ENCODE peak calls at places on chromosomes 12 and 14, in eight cellular contexts. One of them, this sample, is unnamed.

GRCh38 chr14:104592785-104593184 is 11.8 kb downstream of the TMEM179 start:
- DNase-seq in heart right ventricle: peak; percentile 10
- DNase-seq in neural progenitor cell: no peak
- DNase-seq in CD8-positive, alpha-beta T cell: no peak
- DNase-seq in neuronal stem cell: no peak
- DNase-seq in mammary epithelial cell: no peak
- DNase-seq in psoas muscle: peak; percentile 5
- DNase-seq in esophagus squamous epithelium: no peak
- DNase-seq in this sample: no peak

GRCh38 chr14:99381688-99382060 is 99.0 kb downstream of the SETD3 start:
- DNase-seq in heart right ventricle: no peak
- DNase-seq in neural progenitor cell: no peak
- DNase-seq in CD8-positive, alpha-beta T cell: no peak
- DNase-seq in neuronal stem cell: no peak
- DNase-seq in mammary epithelial cell: no peak
- DNase-seq in psoas muscle: no peak
- DNase-seq in esophagus squamous epithelium: no peak
- DNase-seq in this sample: no peak

GRCh38 chr12:98973395-98973794 is 328.3 kb downstream of the APAF1 start:
- DNase-seq in heart right ventricle: no peak
- DNase-seq in neural progenitor cell: no peak
- DNase-seq in CD8-positive, alpha-beta T cell: no peak
- DNase-seq in neuronal stem cell: no peak
- DNase-seq in mammary epithelial cell: peak; percentile 73
- DNase-seq in psoas muscle: no peak
- DNase-seq in esophagus squamous epithelium: no peak
- DNase-seq in this sample: no peak

GRCh38 chr14:103074699-103075341 is 9.2 kb upstream of the LBHD2 start:
- DNase-seq in heart right ventricle: peak; percentile 81
- DNase-seq in neural progenitor cell: no peak
- DNase-seq in CD8-positive, alpha-beta T cell: no peak
- DNase-seq in neuronal stem cell: no peak
- DNase-seq in mammary epithelial cell: no peak
- DNase-seq in psoas muscle: peak; percentile 84
- DNase-seq in esophagus squamous epithelium: no peak
- DNase-seq in this sample: no peak

GRCh38 chr14:30621354-30621953 is 665 bp upstream of the SCFD1 start:
- DNase-seq in heart right ventricle: no peak
- DNase-seq in neural progenitor cell: peak; percentile 7
- DNase-seq in CD8-positive, alpha-beta T cell: peak; percentile 13
- DNase-seq in neuronal stem cell: peak; percentile 1
- DNase-seq in mammary epithelial cell: peak; percentile 22
- DNase-seq in psoas muscle: no peak
- DNase-seq in esophagus squamous epithelium: peak; percentile 4
- DNase-seq in this sample: peak; percentile 10

GRCh38 chr12:88035907-88036289 is 6.7 kb upstream of the C12orf50 start:
- DNase-seq in heart right ventricle: no peak
- DNase-seq in neural progenitor cell: no peak
- DNase-seq in CD8-positive, alpha-beta T cell: no peak
- DNase-seq in neuronal stem cell: no peak
- DNase-seq in mammary epithelial cell: peak; percentile 25
- DNase-seq in psoas muscle: no peak
- DNase-seq in esophagus squamous epithelium: no peak
- DNase-seq in this sample: no peak

GRCh38 chr14:63893701-63894458 is 41.1 kb downstream of the SYNE2 start:
- DNase-seq in heart right ventricle: peak; percentile 44
- DNase-seq in neural progenitor cell: peak; percentile 34
- DNase-seq in CD8-positive, alpha-beta T cell: no peak
- DNase-seq in neuronal stem cell: no peak
- DNase-seq in mammary epithelial cell: peak; percentile 42
- DNase-seq in psoas muscle: peak; percentile 79
- DNase-seq in esophagus squamous epithelium: no peak
- DNase-seq in this sample: no peak

GRCh38 chr12:90152897-90153624 is 444.4 kb upstream of the ATP2B1 start:
- DNase-seq in heart right ventricle: no peak
- DNase-seq in neural progenitor cell: peak; percentile 54
- DNase-seq in CD8-positive, alpha-beta T cell: no peak
- DNase-seq in neuronal stem cell: no peak
- DNase-seq in mammary epithelial cell: no peak
- DNase-seq in psoas muscle: no peak
- DNase-seq in esophagus squamous epithelium: no peak
- DNase-seq in this sample: no peak

GRCh38 chr14:72129283-72129682 is 197.1 kb downstream of the RGS6 start:
- DNase-seq in heart right ventricle: no peak
- DNase-seq in neural progenitor cell: no peak
- DNase-seq in CD8-positive, alpha-beta T cell: no peak
- DNase-seq in neuronal stem cell: no peak
- DNase-seq in mammary epithelial cell: no peak
- DNase-seq in psoas muscle: no peak
- DNase-seq in esophagus squamous epithelium: no peak
- DNase-seq in this sample: no peak

GRCh38 chr12:45434094-45434493 is 218.2 kb downstream of the ANO6 start:
- DNase-seq in heart right ventricle: no peak
- DNase-seq in neural progenitor cell: no peak
- DNase-seq in CD8-positive, alpha-beta T cell: no peak
- DNase-seq in neuronal stem cell: no peak
- DNase-seq in mammary epithelial cell: no peak
- DNase-seq in psoas muscle: no peak
- DNase-seq in esophagus squamous epithelium: no peak
- DNase-seq in this sample: no peak

GRCh38 chr12:28611115-28611435 is 420.8 kb downstream of the CCDC91 start:
- DNase-seq in heart right ventricle: no peak
- DNase-seq in neural progenitor cell: no peak
- DNase-seq in CD8-positive, alpha-beta T cell: no peak
- DNase-seq in neuronal stem cell: no peak
- DNase-seq in mammary epithelial cell: peak; percentile 91
- DNase-seq in psoas muscle: no peak
- DNase-seq in esophagus squamous epithelium: no peak
- DNase-seq in this sample: no peak

GRCh38 chr14:23154876-23155587 is 28.4 kb downstream of the SLC7A8 start:
- DNase-seq in heart right ventricle: peak; percentile 71
- DNase-seq in neural progenitor cell: peak; percentile 64
- DNase-seq in CD8-positive, alpha-beta T cell: no peak
- DNase-seq in neuronal stem cell: no peak
- DNase-seq in mammary epithelial cell: peak; percentile 58
- DNase-seq in psoas muscle: peak; percentile 83
- DNase-seq in esophagus squamous epithelium: no peak
- DNase-seq in this sample: no peak

GRCh38 chr12:120261951-120262851 is 3.3 kb downstream of the PXN start:
- DNase-seq in heart right ventricle: no peak
- DNase-seq in neural progenitor cell: no peak
- DNase-seq in CD8-positive, alpha-beta T cell: peak; percentile 21
- DNase-seq in neuronal stem cell: no peak
- DNase-seq in mammary epithelial cell: peak; percentile 96
- DNase-seq in psoas muscle: no peak
- DNase-seq in esophagus squamous epithelium: no peak
- DNase-seq in this sample: no peak

GRCh38 chr14:100851946-100852620 is 26.2 kb downstream of the MEG3 start:
- DNase-seq in heart right ventricle: no peak
- DNase-seq in neural progenitor cell: no peak
- DNase-seq in CD8-positive, alpha-beta T cell: no peak
- DNase-seq in neuronal stem cell: no peak
- DNase-seq in mammary epithelial cell: no peak
- DNase-seq in psoas muscle: no peak
- DNase-seq in esophagus squamous epithelium: no peak
- DNase-seq in this sample: no peak

GRCh38 chr14:100979780-100980179 is 76.3 kb upstream of the RTL1 start:
- DNase-seq in heart right ventricle: no peak
- DNase-seq in neural progenitor cell: no peak
- DNase-seq in CD8-positive, alpha-beta T cell: no peak
- DNase-seq in neuronal stem cell: no peak
- DNase-seq in mammary epithelial cell: peak; percentile 75
- DNase-seq in psoas muscle: no peak
- DNase-seq in esophagus squamous epithelium: no peak
- DNase-seq in this sample: no peak

GRCh38 chr12:75571204-75571603 is 59.8 kb upstream of the KRR1 start:
- DNase-seq in heart right ventricle: no peak
- DNase-seq in neural progenitor cell: no peak
- DNase-seq in CD8-positive, alpha-beta T cell: no peak
- DNase-seq in neuronal stem cell: no peak
- DNase-seq in mammary epithelial cell: no peak
- DNase-seq in psoas muscle: no peak
- DNase-seq in esophagus squamous epithelium: no peak
- DNase-seq in this sample: no peak

GRCh38 chr12:65248656-65249633 is 29.5 kb upstream of the MSRB3 start:
- DNase-seq in heart right ventricle: no peak
- DNase-seq in neural progenitor cell: no peak
- DNase-seq in CD8-positive, alpha-beta T cell: no peak
- DNase-seq in neuronal stem cell: no peak
- DNase-seq in mammary epithelial cell: no peak
- DNase-seq in psoas muscle: no peak
- DNase-seq in esophagus squamous epithelium: no peak
- DNase-seq in this sample: no peak

GRCh38 chr14:105908006-105908405 is 381.6 kb downstream of the TMEM121 start:
- DNase-seq in heart right ventricle: no peak
- DNase-seq in neural progenitor cell: no peak
- DNase-seq in CD8-positive, alpha-beta T cell: no peak
- DNase-seq in neuronal stem cell: no peak
- DNase-seq in mammary epithelial cell: no peak
- DNase-seq in psoas muscle: no peak
- DNase-seq in esophagus squamous epithelium: no peak
- DNase-seq in this sample: no peak
- H3K9me3 ChIP-seq in heart right ventricle: no peaks in the 10 kb centered on the region
- H3K9me3 ChIP-seq in neural progenitor cell: no peaks in the 10 kb centered on the region
- H3K9me3 ChIP-seq in CD8-positive, alpha-beta T cell: no peaks in the 10 kb centered on the region
- H3K9me3 ChIP-seq in neuronal stem cell: peaks cover 44% of the 10 kb centered on the region
- H3K9me3 ChIP-seq in mammary epithelial cell: peaks cover 20% of the 10 kb centered on the region
- H3K9me3 ChIP-seq in psoas muscle: no peaks in the 10 kb centered on the region
- H3K9me3 ChIP-seq in esophagus squamous epithelium: no peaks in the 10 kb centered on the region
- H3K9me3 ChIP-seq in this sample: no peaks in the 10 kb centered on the region

GRCh38 chr12:132461526-132461925 is 28.4 kb upstream of the FBRSL1 start:
- DNase-seq in heart right ventricle: no peak
- DNase-seq in neural progenitor cell: no peak
- DNase-seq in CD8-positive, alpha-beta T cell: no peak
- DNase-seq in neuronal stem cell: no peak
- DNase-seq in mammary epithelial cell: no peak
- DNase-seq in psoas muscle: no peak
- DNase-seq in esophagus squamous epithelium: no peak
- DNase-seq in this sample: no peak

GRCh38 chr12:132458441-132459225 is 31.3 kb upstream of the FBRSL1 start:
- DNase-seq in heart right ventricle: no peak
- DNase-seq in neural progenitor cell: no peak
- DNase-seq in CD8-positive, alpha-beta T cell: no peak
- DNase-seq in neuronal stem cell: no peak
- DNase-seq in mammary epithelial cell: no peak
- DNase-seq in psoas muscle: no peak
- DNase-seq in esophagus squamous epithelium: no peak
- DNase-seq in this sample: no peak

GRCh38 chr12:132459270-132459669 is 30.7 kb upstream of the FBRSL1 start:
- DNase-seq in heart right ventricle: no peak
- DNase-seq in neural progenitor cell: no peak
- DNase-seq in CD8-positive, alpha-beta T cell: no peak
- DNase-seq in neuronal stem cell: no peak
- DNase-seq in mammary epithelial cell: no peak
- DNase-seq in psoas muscle: no peak
- DNase-seq in esophagus squamous epithelium: no peak
- DNase-seq in this sample: no peak

GRCh38 chr12:132462778-132463177 is 27.2 kb upstream of the FBRSL1 start:
- DNase-seq in heart right ventricle: no peak
- DNase-seq in neural progenitor cell: no peak
- DNase-seq in CD8-positive, alpha-beta T cell: no peak
- DNase-seq in neuronal stem cell: no peak
- DNase-seq in mammary epithelial cell: no peak
- DNase-seq in psoas muscle: no peak
- DNase-seq in esophagus squamous epithelium: no peak
- DNase-seq in this sample: no peak

DNA sequence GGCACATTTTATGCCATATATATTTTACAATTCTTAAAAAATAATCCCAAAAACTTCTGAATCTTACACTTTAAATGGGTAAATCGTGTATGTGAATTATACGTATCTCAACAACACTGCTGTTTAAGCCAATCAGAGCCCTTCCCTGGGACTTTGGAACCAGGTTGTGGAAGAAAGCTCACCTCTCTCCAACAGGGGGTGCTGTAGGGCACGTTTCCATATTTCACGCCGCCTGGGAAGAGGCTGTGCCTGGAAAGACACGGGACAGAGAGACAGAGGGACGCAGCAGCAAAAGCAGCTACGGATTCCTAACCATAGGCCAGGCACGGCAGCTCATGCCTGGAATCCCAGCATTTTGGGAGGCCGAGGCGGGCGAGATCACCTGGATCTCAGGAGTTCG is 29.4 kb upstream of the FBRSL1 start:
- DNase-seq in heart right ventricle: no peak
- DNase-seq in neural progenitor cell: no peak
- DNase-seq in CD8-positive, alpha-beta T cell: no peak
- DNase-seq in neuronal stem cell: no peak
- DNase-seq in mammary epithelial cell: no peak
- DNase-seq in psoas muscle: no peak
- DNase-seq in esophagus squamous epithelium: no peak
- DNase-seq in this sample: no peak
- H3K9me3 ChIP-seq in heart right ventricle: no peaks in the 10 kb centered on the region
- H3K9me3 ChIP-seq in neural progenitor cell: no peaks in the 10 kb centered on the region
- H3K9me3 ChIP-seq in CD8-positive, alpha-beta T cell: no peaks in the 10 kb centered on the region
- H3K9me3 ChIP-seq in neuronal stem cell: peaks cover 9% of the 10 kb centered on the region
- H3K9me3 ChIP-seq in mammary epithelial cell: no peaks in the 10 kb centered on the region
- H3K9me3 ChIP-seq in psoas muscle: no peaks in the 10 kb centered on the region
- H3K9me3 ChIP-seq in esophagus squamous epithelium: no peaks in the 10 kb centered on the region
- H3K9me3 ChIP-seq in this sample: no peaks in the 10 kb centered on the region

GRCh38 chr12:11762723-11763326 is 113.4 kb downstream of the ETV6 start:
- DNase-seq in heart right ventricle: no peak
- DNase-seq in neural progenitor cell: no peak
- DNase-seq in CD8-positive, alpha-beta T cell: no peak
- DNase-seq in neuronal stem cell: no peak
- DNase-seq in mammary epithelial cell: no peak
- DNase-seq in psoas muscle: no peak
- DNase-seq in esophagus squamous epithelium: no peak
- DNase-seq in this sample: no peak

GRCh38 chr12:11765421-11765816 is 115.9 kb downstream of the ETV6 start:
- DNase-seq in heart right ventricle: no peak
- DNase-seq in neural progenitor cell: no peak
- DNase-seq in CD8-positive, alpha-beta T cell: no peak
- DNase-seq in neuronal stem cell: no peak
- DNase-seq in mammary epithelial cell: no peak
- DNase-seq in psoas muscle: no peak
- DNase-seq in esophagus squamous epithelium: no peak
- DNase-seq in this sample: no peak

GRCh38 chr12:11765817-11766794 is 116.6 kb downstream of the ETV6 start:
- DNase-seq in heart right ventricle: no peak
- DNase-seq in neural progenitor cell: no peak
- DNase-seq in CD8-positive, alpha-beta T cell: no peak
- DNase-seq in neuronal stem cell: no peak
- DNase-seq in mammary epithelial cell: peak; percentile 29
- DNase-seq in psoas muscle: no peak
- DNase-seq in esophagus squamous epithelium: no peak
- DNase-seq in this sample: no peak

GRCh38 chr12:11761869-11762567 is 112.5 kb downstream of the ETV6 start:
- DNase-seq in heart right ventricle: no peak
- DNase-seq in neural progenitor cell: no peak
- DNase-seq in CD8-positive, alpha-beta T cell: no peak
- DNase-seq in neuronal stem cell: no peak
- DNase-seq in mammary epithelial cell: no peak
- DNase-seq in psoas muscle: no peak
- DNase-seq in esophagus squamous epithelium: no peak
- DNase-seq in this sample: no peak

GRCh38 chr12:11763760-11764520 is 114.5 kb downstream of the ETV6 start:
- DNase-seq in heart right ventricle: no peak
- DNase-seq in neural progenitor cell: no peak
- DNase-seq in CD8-positive, alpha-beta T cell: no peak
- DNase-seq in neuronal stem cell: no peak
- DNase-seq in mammary epithelial cell: no peak
- DNase-seq in psoas muscle: no peak
- DNase-seq in esophagus squamous epithelium: no peak
- DNase-seq in this sample: no peak
- H3K9me3 ChIP-seq in heart right ventricle: no peaks in the 10 kb centered on the region
- H3K9me3 ChIP-seq in neural progenitor cell: no peaks in the 10 kb centered on the region
- H3K9me3 ChIP-seq in CD8-positive, alpha-beta T cell: no peaks in the 10 kb centered on the region
- H3K9me3 ChIP-seq in neuronal stem cell: no peaks in the 10 kb centered on the region
- H3K9me3 ChIP-seq in mammary epithelial cell: no peaks in the 10 kb centered on the region
- H3K9me3 ChIP-seq in psoas muscle: no peaks in the 10 kb centered on the region
- H3K9me3 ChIP-seq in esophagus squamous epithelium: no peaks in the 10 kb centered on the region
- H3K9me3 ChIP-seq in this sample: no peaks in the 10 kb centered on the region

GRCh38 chr12:30400349-30400748 is 295.3 kb downstream of the IPO8 start:
- DNase-seq in heart right ventricle: no peak
- DNase-seq in neural progenitor cell: no peak
- DNase-seq in CD8-positive, alpha-beta T cell: no peak
- DNase-seq in neuronal stem cell: no peak
- DNase-seq in mammary epithelial cell: no peak
- DNase-seq in psoas muscle: no peak
- DNase-seq in esophagus squamous epithelium: no peak
- DNase-seq in this sample: no peak
- H3K9me3 ChIP-seq in heart right ventricle: peaks cover 15% of the 10 kb centered on the region
- H3K9me3 ChIP-seq in neural progenitor cell: peaks cover 15% of the 10 kb centered on the region
- H3K9me3 ChIP-seq in CD8-positive, alpha-beta T cell: no peaks in the 10 kb centered on the region
- H3K9me3 ChIP-seq in neuronal stem cell: peaks cover 6% of the 10 kb centered on the region
- H3K9me3 ChIP-seq in mammary epithelial cell: no peaks in the 10 kb centered on the region
- H3K9me3 ChIP-seq in psoas muscle: no peaks in the 10 kb centered on the region
- H3K9me3 ChIP-seq in esophagus squamous epithelium: no peaks in the 10 kb centered on the region
- H3K9me3 ChIP-seq in this sample: no peaks in the 10 kb centered on the region

This sample was measured in T-helper 17 cell.